ENCODE peak calls at places on chromosome 5, in five cellular contexts. One of them, this sample, is unnamed.
A peak's percentile ranks its signal among the peaks of the same experiment; 100 is the strongest.

GRCh38 chr5:2134543-2135299 is 252.0 kb upstream of the IRX4 start:
- DNase-seq in WTC11: no peak
- DNase-seq in central memory CD8-positive, alpha-beta T cell: no peak
- DNase-seq in AG09319: no peak
- DNase-seq in GM06990: no peak
- DNase-seq in this sample: no peak

GRCh38 chr5:109239501-109239900 is 170.3 kb downstream of the PJA2 start:
- DNase-seq in WTC11: no peak
- DNase-seq in AG09319: no peak
- DNase-seq in central memory CD8-positive, alpha-beta T cell: no peak
- DNase-seq in GM06990: no peak
- DNase-seq in this sample: no peak

GRCh38 chr5:95963650-95964410 is 2.2 kb upstream of the ELL2 start:
- DNase-seq in GM06990: no peak
- DNase-seq in WTC11: no peak
- DNase-seq in AG09319: no peak
- DNase-seq in central memory CD8-positive, alpha-beta T cell: no peak
- DNase-seq in this sample: no peak

GRCh38 chr5:14199902-14200301 is 56.8 kb downstream of the TRIO start:
- DNase-seq in AG09319: no peak
- DNase-seq in GM06990: no peak
- DNase-seq in central memory CD8-positive, alpha-beta T cell: no peak
- DNase-seq in WTC11: no peak
- DNase-seq in this sample: no peak

GRCh38 chr5:142697846-142698245 is 12.0 kb upstream of the FGF1 start:
- DNase-seq in GM06990: no peak
- DNase-seq in central memory CD8-positive, alpha-beta T cell: no peak
- DNase-seq in AG09319: no peak
- DNase-seq in WTC11: no peak
- DNase-seq in this sample: no peak

GRCh38 chr5:86665984-86666760 is 48.4 kb downstream of the COX7C start:
- DNase-seq in AG09319: no peak
- DNase-seq in GM06990: peak; percentile 28
- DNase-seq in central memory CD8-positive, alpha-beta T cell: no peak
- DNase-seq in WTC11: peak; percentile 32
- DNase-seq in this sample: no peak

GRCh38 chr5:79493596-79494343 is 20.2 kb downstream of the HOMER1 start:
- DNase-seq in GM06990: no peak
- DNase-seq in central memory CD8-positive, alpha-beta T cell: no peak
- DNase-seq in WTC11: no peak
- DNase-seq in AG09319: no peak
- DNase-seq in this sample: no peak

GRCh38 chr5:16913840-16914435 is 22.1 kb downstream of the MYO10 start:
- DNase-seq in WTC11: no peak
- DNase-seq in GM06990: no peak
- DNase-seq in central memory CD8-positive, alpha-beta T cell: no peak
- DNase-seq in AG09319: no peak
- DNase-seq in this sample: no peak

GRCh38 chr5:116365006-116365496 is 209.6 kb downstream of the SEMA6A start:
- DNase-seq in central memory CD8-positive, alpha-beta T cell: no peak
- DNase-seq in AG09319: no peak
- DNase-seq in WTC11: no peak
- DNase-seq in GM06990: no peak
- DNase-seq in this sample: peak; percentile 46